ENCODE peak calls at places on chromosomes 7 and 10, in seven cellular contexts. T is endothelial cell of umbilical vein, O is adrenal gland, N is neural progenitor cell, Z is lower lobe of right lung, I is fibroblast of lung, U is colonic mucosa. J is an unnamed sample. For H3K9me3, the result is how much of the 10 kb centered on the place peaks cover.

GRCh38 chr10:101615760-101616116 is 27.6 kb downstream of the DPCD start:
- DNase-seq in T (no peak), O (no peak), N (no peak), Z (no peak), I (no peak), U (no peak), J (no peak)

GRCh38 chr10:101566333-101567164 is 21.5 kb downstream of the POLL start:
- DNase-seq in T (peak), O (peak), N (peak), Z (no peak), I (peak), U (no peak), J (no peak)

GRCh38 chr7:74183142-74183541 is 9.0 kb downstream of the EIF4H start:
- DNase-seq in T (no peak), O (peak), N (no peak), Z (no peak), I (no peak), U (no peak), J (no peak)

GRCh38 chr10:68957654-68958053 is 1.7 kb downstream of the DDX21 start:
- DNase-seq in T (peak), O (peak), N (no peak), Z (no peak), I (no peak), U (no peak), J (no peak)

GRCh38 chr7:121504478-121504877 is 108.4 kb upstream of the FAM3C start:
- DNase-seq in T (peak), O (peak), N (no peak), Z (no peak), I (peak), U (no peak), J (no peak)

GRCh38 chr7:105319578-105319977 is 69.1 kb downstream of the SRPK2 start:
- DNase-seq in T (no peak), O (no peak), N (no peak), Z (no peak), I (no peak), U (no peak), J (no peak)

GRCh38 chr7:123757095-123757494 is 8.3 kb upstream of the WASL start:
- DNase-seq in T (no peak), O (no peak), N (no peak), Z (no peak), I (no peak), U (no peak), J (no peak)

GRCh38 chr10:71754562-71754961 is 18.8 kb downstream of the VSIR start:
- DNase-seq in T (no peak), O (no peak), N (no peak), Z (no peak), I (no peak), U (no peak), J (no peak)

GRCh38 chr7:140391634-140392033 is 6.7 kb downstream of the SLC37A3 start:
- DNase-seq in T (no peak), O (no peak), N (no peak), Z (no peak), I (no peak), U (no peak), J (no peak)

GRCh38 chr7:49597805-49598204 is 175.6 kb upstream of the VWC2 start:
- DNase-seq in T (no peak), O (peak), N (no peak), Z (no peak), I (no peak), U (no peak), J (no peak)
- H3K9me3 ChIP-seq in T (under half), O (under half), N (under half), Z (under half), I (under half), U (under half), J (under half)

GRCh38 chr10:72979709-72980108 is 25.1 kb upstream of the PLA2G12B start:
- DNase-seq in T (no peak), O (no peak), N (no peak), Z (no peak), I (no peak), U (no peak), J (no peak)
- H3K9me3 ChIP-seq in T (under half), O (under half), N (under half), Z (under half), I (under half), U (under half), J (under half)

DNA sequence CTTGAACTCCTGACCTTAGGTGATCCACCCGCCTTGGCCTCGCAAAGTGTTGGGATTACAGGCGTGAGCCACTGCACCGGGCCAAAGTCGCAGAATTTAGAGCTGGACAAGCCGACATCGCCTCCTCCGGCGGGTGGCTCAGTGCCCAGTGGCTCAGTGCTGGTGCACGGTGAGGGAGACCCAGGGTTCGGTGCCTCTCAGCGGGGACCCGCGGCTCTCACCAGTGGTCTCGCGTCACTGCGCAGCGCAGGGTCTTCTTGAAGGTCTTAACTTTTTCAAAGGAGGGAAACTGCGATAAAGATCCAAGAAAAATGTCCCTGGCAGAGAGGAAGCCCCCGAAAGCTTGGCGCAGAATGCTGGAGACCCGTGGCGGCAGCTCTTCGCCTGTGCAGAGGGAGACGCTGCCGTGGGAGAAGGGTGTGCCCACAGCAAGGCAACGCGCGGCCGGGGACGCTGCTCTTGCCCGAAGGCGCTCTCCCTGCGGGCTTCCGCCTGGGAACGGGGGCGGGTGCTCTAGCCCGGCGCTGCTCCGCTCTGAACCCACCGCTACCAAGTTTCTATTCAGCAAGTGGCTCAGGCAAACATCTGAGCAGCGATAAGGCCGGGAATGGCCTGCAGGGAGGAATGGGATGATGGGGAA is 324.3 kb downstream of the DNAJB6 start:
- DNase-seq in T (no peak), O (no peak), N (no peak), Z (no peak), I (no peak), U (no peak), J (no peak)
- H3K9me3 ChIP-seq in T (under half), O (under half), N (under half), Z (under half), I (under half), U (under half), J (under half)

GRCh38 chr10:131315343-131315742 is 3.8 kb upstream of the TCERG1L start:
- DNase-seq in T (no peak), O (no peak), N (no peak), Z (no peak), I (no peak), U (no peak), J (no peak)

GRCh38 chr10:131314148-131314547 is 2.6 kb upstream of the TCERG1L start:
- DNase-seq in T (no peak), O (no peak), N (no peak), Z (no peak), I (no peak), U (no peak), J (no peak)

GRCh38 chr10:131313377-131313776 is 1.9 kb upstream of the TCERG1L start:
- DNase-seq in T (no peak), O (no peak), N (no peak), Z (no peak), I (no peak), U (no peak), J (no peak)

GRCh38 chr10:131316321-131317075 is 5.0 kb upstream of the TCERG1L start:
- DNase-seq in T (no peak), O (no peak), N (no peak), Z (no peak), I (no peak), U (no peak), J (no peak)

GRCh38 chr10:131314799-131315198 is 3.3 kb upstream of the TCERG1L start:
- DNase-seq in T (no peak), O (no peak), N (no peak), Z (no peak), I (no peak), U (no peak), J (no peak)
- H3K9me3 ChIP-seq in T (under half), O (under half), N (under half), Z (under half), I (under half), U (under half), J (under half)

GRCh38 chr7:126227643-126228042 is 1025.1 kb downstream of the GRM8 start:
- DNase-seq in T (no peak), O (no peak), N (no peak), Z (no peak), I (no peak), U (no peak), J (no peak)

GRCh38 chr7:126222782-126223181 is 1030.0 kb downstream of the GRM8 start:
- DNase-seq in T (no peak), O (no peak), N (no peak), Z (no peak), I (no peak), U (no peak), J (no peak)

GRCh38 chr7:126228356-126229061 is 1024.2 kb downstream of the GRM8 start:
- DNase-seq in T (no peak), O (no peak), N (peak), Z (no peak), I (no peak), U (no peak), J (no peak)

DNA sequence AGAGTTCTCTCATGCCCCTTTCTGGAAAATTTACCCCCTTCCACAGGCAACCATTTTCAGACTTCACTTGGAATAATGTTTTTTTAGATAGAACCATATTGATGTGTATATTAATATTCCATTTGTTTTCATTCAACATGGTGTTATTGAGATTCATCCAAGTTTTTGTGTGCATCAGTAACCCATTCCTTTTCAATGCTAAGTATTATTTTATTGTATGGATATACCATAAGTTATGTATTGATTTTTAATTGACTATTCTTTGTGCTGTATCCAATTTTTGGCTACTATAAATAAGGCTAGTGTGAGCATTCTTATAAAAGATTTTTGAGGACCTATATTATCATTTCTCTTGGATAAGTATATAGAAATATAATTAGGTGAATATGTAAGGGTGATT is 1025.7 kb downstream of the GRM8 start:
- DNase-seq in T (no peak), O (no peak), N (no peak), Z (no peak), I (no peak), U (no peak), J (no peak)
- H3K9me3 ChIP-seq in T (under half), O (under half), N (under half), Z (under half), I (under half), U (under half), J (under half)

GRCh38 chr10:118776033-118776432 is 21.3 kb upstream of the CACUL1 start:
- DNase-seq in T (no peak), O (no peak), N (no peak), Z (no peak), I (no peak), U (no peak), J (no peak)
- H3K9me3 ChIP-seq in T (under half), O (under half), N (under half), Z (under half), I (under half), U (under half), J (under half)

DNA sequence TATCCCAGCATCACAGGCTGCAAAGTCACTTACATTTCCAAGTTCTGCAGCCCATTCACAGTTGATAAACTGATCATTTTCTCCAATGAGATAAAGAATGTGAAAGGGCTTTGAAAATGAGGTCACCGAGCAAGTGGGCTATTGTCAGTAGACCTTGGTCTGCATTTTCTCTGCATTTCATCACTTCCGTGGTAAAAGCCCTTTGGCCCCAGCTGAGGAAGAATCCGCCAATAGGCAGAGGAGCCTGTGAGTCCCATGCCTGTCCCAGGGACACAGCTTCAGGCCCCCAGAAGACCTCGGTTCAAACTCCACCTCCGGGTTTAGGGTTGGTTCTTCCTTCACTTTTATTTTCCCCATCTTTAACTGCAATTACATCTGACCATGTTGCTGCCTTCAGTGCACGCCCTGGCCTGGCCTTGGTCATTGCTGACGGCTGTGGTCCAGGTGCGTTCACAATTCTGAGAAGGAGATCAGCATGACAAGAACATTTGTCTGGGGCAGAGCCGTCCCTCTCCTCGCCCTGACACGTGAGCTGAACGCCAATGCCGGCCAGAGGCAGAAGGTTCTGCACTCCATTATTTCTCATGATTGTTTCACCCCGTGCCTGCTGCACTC is 292.5 kb downstream of the TCERG1L start:
- DNase-seq in T (no peak), O (no peak), N (no peak), Z (no peak), I (no peak), U (no peak), J (no peak)
- H3K9me3 ChIP-seq in T (under half), O (under half), N (under half), Z (under half), I (under half), U (under half), J (under half)

GRCh38 chr7:134084488-134085144 is 42.5 kb upstream of the LRGUK start:
- DNase-seq in T (no peak), O (peak), N (no peak), Z (no peak), I (no peak), U (no peak), J (no peak)

GRCh38 chr7:134085315-134085714 is 41.8 kb upstream of the LRGUK start:
- DNase-seq in T (no peak), O (no peak), N (no peak), Z (no peak), I (no peak), U (no peak), J (no peak)

GRCh38 chr7:134089446-134089845 is 37.7 kb upstream of the LRGUK start:
- DNase-seq in T (no peak), O (no peak), N (peak), Z (no peak), I (no peak), U (no peak), J (no peak)

GRCh38 chr7:134088199-134088598 is 38.9 kb upstream of the LRGUK start:
- DNase-seq in T (no peak), O (no peak), N (no peak), Z (no peak), I (no peak), U (no peak), J (no peak)

DNA sequence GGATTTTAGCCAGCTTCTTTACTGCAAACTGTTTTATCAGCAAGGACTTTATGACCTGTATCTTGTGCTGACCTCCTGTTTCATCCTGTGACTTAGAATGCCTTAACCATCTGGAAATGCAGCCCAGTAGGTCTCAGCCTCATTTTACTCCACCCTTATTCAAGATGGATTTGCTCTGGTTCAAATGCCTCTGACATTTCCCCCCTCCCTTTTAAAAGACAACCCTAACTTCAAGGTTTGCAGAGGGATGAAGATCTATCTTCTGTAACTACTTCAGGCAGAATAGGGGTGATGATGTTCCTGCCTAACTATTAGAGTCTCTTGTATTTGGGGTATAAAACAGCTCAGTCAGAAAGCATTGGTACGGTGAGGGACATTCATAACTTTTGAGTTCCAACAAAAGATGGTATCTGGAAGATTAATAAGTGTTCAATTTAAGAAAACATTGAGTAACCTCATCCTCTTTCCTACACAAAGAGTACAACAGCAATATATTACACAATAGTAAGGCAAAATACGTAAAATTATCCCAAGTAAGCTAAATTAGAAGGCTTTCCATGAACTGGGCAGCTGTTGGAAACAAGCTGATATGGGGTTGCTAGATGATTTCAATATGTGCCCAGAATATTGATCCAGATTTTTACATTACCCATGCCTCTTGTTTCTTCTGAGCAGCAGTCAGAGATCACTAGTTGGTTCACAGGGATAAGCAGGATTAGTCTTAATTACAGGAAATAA is 40.0 kb upstream of the LRGUK start:
- DNase-seq in T (no peak), O (no peak), N (no peak), Z (no peak), I (no peak), U (no peak), J (no peak)
- H3K9me3 ChIP-seq in T (under half), O (under half), N (under half), Z (under half), I (under half), U (under half), J (under half)

GRCh38 chr10:108003061-108003460 is 838.6 kb upstream of the SORCS1 start:
- DNase-seq in T (no peak), O (no peak), N (no peak), Z (no peak), I (no peak), U (no peak), J (no peak)
- H3K9me3 ChIP-seq in T (under half), O (under half), N (under half), Z (under half), I (under half), U (under half), J (under half)